ENCODE peak calls at places on chromosomes 6 and 20, in ten cellular contexts. L is left lung, X is psoas muscle, T is Peyer's patch, S is uterus, P is fibroblast of lung, E is heart right ventricle, W is mesenchymal stem cell, A is RWPE1, Q is hepatocyte. B is an unnamed sample.

GRCh38 chr6:106562001-106562400 is 67.3 kb downstream of the RTN4IP1 start:
- DNase-seq in A (peak), P (no peak), W (no peak), X (no peak), S (no peak), E (no peak), T (no peak), L (no peak), Q (no peak), B (no peak)

GRCh38 chr20:62668441-62669027 is 26.2 kb downstream of the SLCO4A1 start:
- DNase-seq in X (peak), W (peak), E (peak), S (peak), T (peak), Q (peak), L (peak), A (peak), P (peak), B (peak)

GRCh38 chr6:125808591-125808990 is 17.8 kb downstream of the NCOA7 start:
- DNase-seq in X (no peak), W (no peak), L (no peak), P (no peak), A (no peak), S (no peak), T (no peak), Q (no peak), E (no peak), B (no peak)

GRCh38 chr6:3773696-3774298 is 22.3 kb upstream of the PXDC1 start:
- DNase-seq in X (peak), W (no peak), A (no peak), T (no peak), P (peak), S (peak), E (peak), Q (no peak), L (no peak), B (no peak)

GRCh38 chr6:4346659-4347333 is 211.4 kb upstream of the ECI2 start:
- DNase-seq in Q (no peak), S (no peak), W (peak), X (no peak), E (peak), P (no peak), L (no peak), A (no peak), T (no peak), B (no peak)

GRCh38 chr6:100268326-100268725 is 196.4 kb downstream of the SIM1 start:
- DNase-seq in E (no peak), T (no peak), Q (no peak), L (no peak), P (no peak), A (no peak), S (no peak), X (no peak), W (no peak), B (no peak)

GRCh38 chr6:5379647-5380242 is 118.4 kb downstream of the FARS2 start:
- DNase-seq in T (peak), L (no peak), A (peak), P (peak), Q (peak), X (no peak), S (no peak), E (no peak), W (peak), B (no peak)

GRCh38 chr6:139369568-139370046 is 4.8 kb downstream of the CITED2 start:
- DNase-seq in X (no peak), E (no peak), P (peak), A (peak), Q (peak), S (no peak), W (peak), T (no peak), L (no peak), B (peak)

GRCh38 chr20:46563170-46563847 is 12.9 kb upstream of the OCSTAMP start:
- DNase-seq in T (no peak), Q (no peak), A (no peak), E (no peak), W (no peak), X (no peak), P (no peak), S (no peak), L (no peak), B (no peak)

GRCh38 chr20:48697845-48698491 is 129.8 kb downstream of the PREX1 start:
- DNase-seq in X (peak), E (peak), S (no peak), T (peak), P (peak), L (peak), A (peak), W (peak), Q (peak), B (peak)

GRCh38 chr6:133034509-133035206 is 206.5 kb upstream of the EYA4 start:
- DNase-seq in Q (no peak), L (no peak), E (no peak), S (no peak), P (peak), W (peak), A (no peak), T (no peak), X (no peak), B (no peak)

GRCh38 chr20:19932170-19932667 is 84.9 kb upstream of the NAA20 start:
- DNase-seq in W (peak), X (peak), P (peak), Q (peak), T (no peak), S (peak), A (no peak), L (no peak), E (peak), B (peak)

GRCh38 chr20:29756664-29757063 is 1500.8 kb upstream of the DEFB115 start:
- DNase-seq in L (no peak), A (no peak), E (no peak), Q (no peak), T (no peak), X (no peak), W (no peak), S (no peak), P (no peak), B (no peak)

GRCh38 chr6:138499303-138499991 is at the start of gene NHSL1:
- DNase-seq in A (no peak), P (peak), E (no peak), X (no peak), S (no peak), W (peak), L (no peak), Q (peak), T (peak), B (peak)

GRCh38 chr6:34531580-34532201 is 24.4 kb downstream of the SPDEF start:
- DNase-seq in L (no peak), X (peak), T (no peak), P (peak), Q (no peak), A (no peak), W (no peak), E (peak), S (peak), B (peak)

GRCh38 chr6:13049666-13050254 is 278.6 kb downstream of the TBC1D7 start:
- DNase-seq in T (no peak), W (no peak), X (no peak), P (no peak), Q (no peak), S (no peak), A (no peak), E (no peak), L (no peak), B (no peak)

GRCh38 chr20:45426621-45427020 is 10.7 kb downstream of the PIGT start:
- DNase-seq in A (no peak), X (no peak), S (no peak), T (no peak), W (no peak), L (no peak), Q (no peak), E (no peak), P (no peak), B (no peak)

GRCh38 chr6:46118836-46119235 is 11.0 kb upstream of the ENPP4 start:
- DNase-seq in E (no peak), P (no peak), S (no peak), X (no peak), T (no peak), A (no peak), W (no peak), Q (no peak), L (no peak), B (no peak)

GRCh38 chr6:16276991-16277981 is 38.9 kb downstream of the GMPR start:
- DNase-seq in A (peak), S (peak), P (peak), X (peak), E (peak), W (peak), T (peak), Q (peak), L (peak), B (peak)

GRCh38 chr20:44166477-44166876 is 20.5 kb downstream of the JPH2 start:
- DNase-seq in L (no peak), Q (no peak), A (no peak), P (no peak), S (peak), X (peak), E (peak), W (peak), T (no peak), B (peak)

GRCh38 chr6:93677297-93677965 is 258.1 kb upstream of the EPHA7 start:
- DNase-seq in T (no peak), E (no peak), X (no peak), W (peak), Q (no peak), P (no peak), S (no peak), L (no peak), A (no peak), B (no peak)

GRCh38 chr6:127190552-127190951 is 72.1 kb downstream of the RSPO3 start:
- DNase-seq in X (no peak), T (no peak), W (peak), P (peak), A (peak), Q (peak), L (no peak), S (no peak), E (no peak), B (no peak)

GRCh38 chr6:161029195-161029809 is 37.7 kb downstream of the MAP3K4 start:
- DNase-seq in W (peak), E (no peak), Q (no peak), S (peak), T (no peak), L (no peak), A (no peak), X (no peak), P (peak), B (peak)

GRCh38 chr6:130460934-130461333 is 95.1 kb downstream of the TMEM200A start:
- DNase-seq in P (no peak), W (no peak), A (no peak), L (no peak), X (no peak), E (no peak), S (no peak), Q (no peak), T (no peak), B (no peak)

GRCh38 chr6:21149460-21149859 is 444.1 kb upstream of the SOX4 start:
- DNase-seq in W (peak), A (no peak), T (no peak), S (no peak), Q (no peak), E (no peak), X (no peak), L (no peak), P (no peak), B (peak)

GRCh38 chr6:166752097-166752496 is 125.0 kb upstream of the RPS6KA2 start:
- DNase-seq in X (no peak), E (no peak), L (no peak), A (no peak), T (peak), W (no peak), S (no peak), P (no peak), Q (no peak), B (no peak)

GRCh38 chr6:7085911-7086310 is 21.9 kb upstream of the RREB1 start:
- DNase-seq in L (no peak), X (peak), A (no peak), W (peak), E (peak), P (peak), Q (no peak), T (peak), S (peak), B (no peak)

GRCh38 chr6:7088076-7088742 is 19.6 kb upstream of the RREB1 start:
- DNase-seq in A (no peak), S (no peak), W (no peak), T (no peak), L (no peak), E (no peak), X (no peak), P (no peak), Q (no peak), B (no peak)

GRCh38 chr6:7087491-7087979 is 20.2 kb upstream of the RREB1 start:
- DNase-seq in X (no peak), T (peak), P (no peak), L (no peak), W (no peak), A (no peak), Q (peak), E (no peak), S (no peak), B (no peak)

GRCh38 chr6:7086488-7086887 is 21.3 kb upstream of the RREB1 start:
- DNase-seq in L (peak), E (peak), Q (no peak), T (peak), W (peak), P (peak), S (peak), X (peak), A (no peak), B (no peak)

GRCh38 chr6:7087066-7087465 is 20.7 kb upstream of the RREB1 start:
- DNase-seq in Q (no peak), X (no peak), T (no peak), L (no peak), P (peak), S (no peak), E (no peak), A (no peak), W (peak), B (no peak)
- H3K27ac ChIP-seq in Q (peak), X (peak), T (peak), L (peak), P (peak), S (peak), E (no peak), A (no peak), W (no peak), B (no peak)

GRCh38 chr20:51801220-51801991 is 915 bp downstream of the SALL4 start:
- DNase-seq in T (no peak), L (no peak), A (no peak), X (no peak), Q (peak), S (no peak), E (no peak), P (peak), W (peak), B (no peak)
- H3K27ac ChIP-seq in T (no peak), L (no peak), A (no peak), X (no peak), Q (peak), S (no peak), E (no peak), P (no peak), W (no peak), B (no peak)

GRCh38 chr6:17885079-17885478 is 102.4 kb downstream of the KIF13A start:
- DNase-seq in P (no peak), A (no peak), E (no peak), X (no peak), L (no peak), W (no peak), Q (no peak), S (no peak), T (no peak), B (no peak)

GRCh38 chr6:17886891-17887290 is 100.5 kb downstream of the KIF13A start:
- DNase-seq in P (no peak), W (no peak), L (no peak), A (no peak), T (no peak), X (no peak), S (no peak), E (no peak), Q (no peak), B (peak)

GRCh38 chr6:17885889-17886576 is 101.4 kb downstream of the KIF13A start:
- DNase-seq in X (no peak), L (no peak), W (no peak), Q (no peak), S (no peak), A (no peak), T (no peak), P (no peak), E (no peak), B (peak)

GRCh38 chr6:17883665-17884500 is 103.6 kb downstream of the KIF13A start:
- DNase-seq in E (no peak), L (no peak), P (no peak), Q (no peak), A (no peak), T (no peak), S (no peak), X (no peak), W (no peak), B (no peak)

GRCh38 chr6:17884501-17885039 is 102.9 kb downstream of the KIF13A start:
- DNase-seq in A (no peak), S (no peak), Q (no peak), T (no peak), X (no peak), W (no peak), L (no peak), E (no peak), P (no peak), B (peak)
- H3K27ac ChIP-seq in A (no peak), S (no peak), Q (peak), T (no peak), X (peak), W (no peak), L (peak), E (no peak), P (no peak), B (peak)

DNA sequence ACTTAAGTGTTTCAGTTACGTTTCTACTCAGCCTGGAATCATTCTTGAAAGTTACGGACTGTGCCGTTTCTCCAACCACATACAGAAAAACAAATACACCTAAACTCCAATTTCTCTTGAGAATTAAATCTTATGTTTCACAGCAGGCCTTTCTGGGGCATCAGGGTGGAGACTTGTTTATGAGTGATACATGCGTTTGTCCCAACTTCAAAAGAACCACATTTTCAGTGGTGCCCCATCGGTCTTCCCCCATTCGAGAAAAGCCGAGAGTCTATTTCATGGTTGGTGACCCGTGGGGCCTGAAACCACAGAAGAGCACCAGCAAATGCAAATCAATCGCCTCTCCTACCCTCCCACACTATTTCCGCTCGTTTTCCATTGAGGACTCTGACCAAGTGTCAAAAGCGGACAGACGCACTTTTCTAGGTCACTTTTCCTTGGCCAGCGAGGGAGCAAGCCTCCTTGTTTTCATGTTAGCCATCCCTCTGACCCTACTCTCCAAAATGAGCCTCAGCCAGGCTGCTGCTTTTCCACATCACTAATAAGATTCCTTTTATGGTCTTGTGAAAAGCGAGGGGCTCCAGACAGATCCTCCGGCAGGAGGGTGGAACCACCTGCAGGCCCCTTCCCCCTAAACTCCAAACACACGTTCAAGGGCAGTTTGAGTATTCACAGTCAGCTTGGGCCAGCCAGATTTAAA is 3.1 kb downstream of the JAG1 start:
- DNase-seq in T (no peak), P (peak), A (no peak), E (peak), L (no peak), X (no peak), Q (no peak), S (no peak), W (peak), B (no peak)
- H3K27ac ChIP-seq in T (peak), P (peak), A (peak), E (peak), L (peak), X (peak), Q (peak), S (peak), W (peak), B (peak)

GRCh38 chr6:74650668-74651067 is 555.2 kb downstream of the COL12A1 start:
- DNase-seq in A (no peak), T (no peak), W (no peak), Q (no peak), E (no peak), P (no peak), S (no peak), L (no peak), X (no peak), B (no peak)

GRCh38 chr6:74657033-74657432 is 548.8 kb downstream of the COL12A1 start:
- DNase-seq in E (no peak), W (no peak), T (no peak), A (no peak), S (no peak), P (no peak), Q (no peak), L (no peak), X (no peak), B (peak)

GRCh38 chr6:74651948-74652347 is 553.9 kb downstream of the COL12A1 start:
- DNase-seq in T (no peak), A (no peak), S (no peak), L (no peak), Q (no peak), W (no peak), P (peak), X (no peak), E (no peak), B (no peak)

GRCh38 chr6:74654296-74654695 is 551.6 kb downstream of the COL12A1 start:
- DNase-seq in A (no peak), T (no peak), Q (no peak), W (no peak), E (no peak), L (no peak), P (no peak), S (no peak), X (no peak), B (no peak)

GRCh38 chr6:74656442-74656841 is 549.4 kb downstream of the COL12A1 start:
- DNase-seq in W (no peak), T (no peak), X (no peak), Q (no peak), L (no peak), A (no peak), P (no peak), E (no peak), S (no peak), B (no peak)
- H3K27ac ChIP-seq in W (no peak), T (no peak), X (no peak), Q (no peak), L (no peak), A (no peak), P (no peak), E (no peak), S (no peak), B (no peak)

DNA sequence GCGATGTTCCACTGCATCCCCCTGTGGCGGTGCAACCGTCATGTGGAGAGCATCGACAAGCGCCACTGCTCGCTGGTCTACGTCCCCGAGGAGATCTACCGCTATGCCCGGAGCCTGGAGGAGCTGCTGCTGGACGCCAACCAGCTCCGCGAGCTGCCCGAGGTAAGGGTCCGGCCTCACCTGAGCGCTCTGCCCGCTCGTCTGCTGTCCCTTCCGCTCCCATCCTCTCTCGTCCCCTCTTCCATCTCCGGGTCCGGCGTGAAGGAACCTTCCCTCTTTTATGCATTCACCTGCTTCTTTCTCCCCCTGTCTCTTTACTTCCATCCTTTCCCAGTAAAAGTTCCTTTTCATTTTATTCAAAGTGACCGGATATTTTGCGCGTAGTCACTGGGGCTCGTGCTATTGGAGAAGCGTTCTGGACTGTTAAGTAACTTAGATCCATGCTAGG is 473 bp downstream of the LRRC1 start:
- DNase-seq in X (no peak), A (no peak), T (peak), E (no peak), L (peak), S (peak), Q (no peak), W (peak), P (no peak), B (no peak)
- H3K27ac ChIP-seq in X (no peak), A (peak), T (peak), E (peak), L (peak), S (peak), Q (peak), W (no peak), P (peak), B (peak)

DNA sequence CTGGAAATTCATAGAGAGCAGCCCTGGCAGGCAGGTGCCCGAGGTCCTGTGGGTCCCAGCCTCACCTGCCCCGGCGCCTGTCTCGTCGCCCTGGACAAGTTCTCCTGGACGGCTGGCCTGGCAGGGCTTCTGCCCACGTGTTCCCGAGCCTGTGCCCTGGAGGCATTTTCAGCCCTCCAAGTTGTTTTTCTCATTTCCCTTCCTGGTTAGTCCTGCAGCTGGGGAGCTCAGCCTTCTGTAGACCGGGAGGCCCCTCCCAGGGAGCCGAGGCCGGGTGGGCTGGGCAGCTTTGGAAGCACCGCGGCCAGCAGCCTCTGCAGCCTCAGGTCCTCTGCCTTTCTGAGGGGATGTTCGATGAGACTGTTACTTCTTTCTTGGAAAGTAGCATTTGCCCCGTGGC is 207.3 kb downstream of the SMOC2 start:
- DNase-seq in L (no peak), A (no peak), E (peak), S (no peak), P (no peak), X (no peak), W (no peak), T (no peak), Q (no peak), B (no peak)
- H3K27ac ChIP-seq in L (no peak), A (peak), E (no peak), S (peak), P (no peak), X (no peak), W (no peak), T (no peak), Q (no peak), B (no peak)

GRCh38 chr20:60728705-60729104 is 523.4 kb upstream of the CDH4 start:
- DNase-seq in P (no peak), E (no peak), Q (no peak), T (no peak), S (no peak), X (no peak), A (no peak), W (no peak), L (no peak), B (no peak)
- H3K27ac ChIP-seq in P (no peak), E (no peak), Q (no peak), T (no peak), S (no peak), X (no peak), A (no peak), W (no peak), L (no peak), B (no peak)

B was measured in astrocyte.